ENCODE peak calls at places on chromosomes 5 and 9, in eight cellular contexts. M, J, D, I, R, U, Q and S are unnamed samples.

GRCh38 chr5:96595300-96596090 is 66.7 kb upstream of the CAST start:
- DNase-seq in J (no peak), U (no peak), Q (peak), R (no peak), I (no peak), D (peak), M (no peak), S (no peak)

GRCh38 chr5:154421868-154422267 is 23.9 kb upstream of the SAP30L start:
- DNase-seq in J (no peak), R (no peak), M (no peak), Q (peak), U (peak), D (no peak), I (no peak), S (no peak)

GRCh38 chr9:122370869-122371467 is at the start of gene PTGS1:
- DNase-seq in I (no peak), U (no peak), Q (peak), D (peak), M (no peak), R (peak), J (peak), S (no peak)

GRCh38 chr5:132388244-132389050 is 18.9 kb downstream of the SLC22A5 start:
- DNase-seq in R (no peak), M (peak), U (no peak), D (no peak), I (no peak), J (peak), Q (no peak), S (no peak)

GRCh38 chr9:115551396-115551795 is 433.4 kb upstream of the TNC start:
- DNase-seq in I (no peak), D (no peak), R (no peak), M (no peak), U (no peak), Q (no peak), J (no peak), S (no peak)

GRCh38 chr5:61277781-61278180 is 54.3 kb upstream of the ZSWIM6 start:
- DNase-seq in D (no peak), Q (no peak), U (no peak), J (no peak), M (no peak), I (no peak), R (no peak), S (no peak)

GRCh38 chr5:157670662-157671591 is at the start of gene C5orf52:
- DNase-seq in I (no peak), Q (peak), U (peak), R (no peak), D (peak), J (peak), M (peak), S (no peak)

GRCh38 chr5:156147948-156148285 is 179.0 kb upstream of the SGCD start:
- DNase-seq in J (no peak), R (no peak), Q (no peak), I (no peak), U (no peak), M (no peak), D (no peak), S (no peak)

GRCh38 chr9:133000842-133001241 is 22.3 kb downstream of the GFI1B start:
- DNase-seq in J (no peak), M (no peak), Q (no peak), R (peak), I (no peak), D (no peak), U (no peak), S (no peak)

GRCh38 chr5:171484460-171484899 is 65.0 kb downstream of the FGF18 start:
- DNase-seq in U (peak), I (peak), J (no peak), Q (peak), D (peak), R (no peak), M (peak), S (no peak)

GRCh38 chr9:20504930-20505329 is 117.4 kb downstream of the MLLT3 start:
- DNase-seq in R (no peak), D (no peak), Q (no peak), J (no peak), U (no peak), I (no peak), M (no peak), S (no peak)

GRCh38 chr9:77575785-77576184 is 72.3 kb downstream of the GNA14 start:
- DNase-seq in I (no peak), D (no peak), J (no peak), M (no peak), R (no peak), Q (no peak), U (no peak), S (peak)

GRCh38 chr5:52710310-52710971 is 77.3 kb upstream of the ITGA1 start:
- DNase-seq in R (no peak), D (no peak), M (no peak), I (no peak), Q (no peak), J (no peak), U (no peak), S (no peak)

GRCh38 chr5:103243665-103244064 is 14.9 kb upstream of the MACIR start:
- DNase-seq in J (no peak), Q (no peak), D (no peak), U (peak), M (no peak), I (no peak), R (no peak), S (no peak)

GRCh38 chr5:94217745-94218144 is 400.7 kb downstream of the KIAA0825 start:
- DNase-seq in U (no peak), I (no peak), R (no peak), D (no peak), M (no peak), J (no peak), Q (no peak), S (no peak)

GRCh38 chr5:158841918-158842317 is 257.8 kb downstream of the EBF1 start:
- DNase-seq in R (no peak), U (no peak), D (no peak), J (no peak), M (no peak), Q (no peak), I (no peak), S (no peak)

GRCh38 chr5:113806250-113806649 is 292.8 kb downstream of the YTHDC2 start:
- DNase-seq in R (no peak), J (no peak), Q (no peak), U (no peak), D (no peak), M (no peak), I (no peak), S (no peak)

GRCh38 chr5:27318701-27319100 is 280.3 kb upstream of the CDH9 start:
- DNase-seq in I (no peak), J (no peak), U (no peak), M (no peak), Q (no peak), R (no peak), D (no peak), S (no peak)

GRCh38 chr5:72369301-72370079 is 49.3 kb downstream of the PTCD2 start:
- DNase-seq in D (no peak), U (no peak), M (no peak), Q (no peak), I (no peak), J (no peak), R (no peak), S (no peak)

GRCh38 chr5:62134811-62135210 is 171.2 kb upstream of the KIF2A start:
- DNase-seq in D (no peak), I (no peak), R (no peak), Q (no peak), M (no peak), J (no peak), U (no peak), S (no peak)

GRCh38 chr5:144104086-144104485 is 66.4 kb downstream of the YIPF5 start:
- DNase-seq in I (no peak), R (no peak), Q (no peak), U (no peak), M (no peak), D (no peak), J (no peak), S (no peak)

GRCh38 chr5:10441992-10442435 is 335 bp downstream of the ROPN1L start:
- DNase-seq in J (no peak), M (peak), U (no peak), I (peak), R (no peak), D (no peak), Q (peak), S (no peak)
- TF ChIP-seq CTCF in J (no peak), M (no peak), U (no peak), I (no peak), R (no peak), D (no peak), Q (no peak), S (no peak)

GRCh38 chr9:130938652-130939404 is at the start of gene FIBCD1:
- DNase-seq in D (peak), R (no peak), U (no peak), J (no peak), I (no peak), Q (peak), M (no peak), S (peak)
- TF ChIP-seq CTCF in D (peak), R (peak), U (no peak), J (no peak), I (no peak), Q (peak), M (no peak), S (peak)

GRCh38 chr9:94655739-94656138 is 16.4 kb upstream of the FBP1 start:
- DNase-seq in M (no peak), R (no peak), J (no peak), D (no peak), I (no peak), Q (no peak), U (no peak), S (no peak)

GRCh38 chr9:94656190-94656589 is 16.9 kb upstream of the FBP1 start:
- DNase-seq in M (no peak), U (no peak), Q (peak), J (no peak), I (peak), D (peak), R (no peak), S (no peak)

GRCh38 chr9:94654165-94654894 is 15.0 kb upstream of the FBP1 start:
- DNase-seq in D (no peak), M (no peak), R (no peak), Q (no peak), U (no peak), J (no peak), I (no peak), S (no peak)

DNA sequence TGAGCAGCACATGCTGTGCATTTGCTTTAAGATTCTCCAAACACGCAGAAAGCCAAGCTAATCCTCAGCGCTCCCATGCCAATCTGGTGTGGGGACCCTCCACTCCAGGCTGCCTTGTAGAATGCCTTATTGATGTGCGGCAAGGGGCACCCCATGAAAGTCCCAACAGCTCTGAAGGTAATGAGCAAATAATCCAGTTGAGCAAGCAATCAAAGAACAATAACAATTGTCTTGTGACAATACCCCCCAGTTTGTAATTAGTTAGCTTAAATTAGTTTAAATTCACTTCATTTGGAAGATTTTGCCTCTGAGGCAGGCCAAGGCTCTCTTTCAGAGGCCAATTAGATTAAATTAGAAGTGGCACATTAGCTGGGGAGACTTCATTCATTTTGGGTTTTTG is 17.7 kb upstream of the FBP1 start:
- DNase-seq in U (no peak), Q (no peak), R (no peak), D (no peak), M (no peak), J (no peak), I (no peak), S (no peak)
- TF ChIP-seq CTCF in U (no peak), Q (no peak), R (no peak), D (no peak), M (no peak), J (no peak), I (no peak), S (no peak)

GRCh38 chr9:84317563-84317962 is 23.0 kb downstream of the SLC28A3 start:
- DNase-seq in R (no peak), J (no peak), Q (peak), I (no peak), U (no peak), D (no peak), M (no peak), S (no peak)
- TF ChIP-seq CTCF in R (no peak), J (no peak), Q (peak), I (no peak), U (peak), D (peak), M (no peak), S (no peak)

GRCh38 chr5:39020465-39020864 is 53.7 kb downstream of the RICTOR start:
- DNase-seq in D (no peak), J (no peak), Q (no peak), M (no peak), U (no peak), I (no peak), R (no peak), S (no peak)
- TF ChIP-seq CTCF in D (no peak), J (no peak), Q (no peak), M (no peak), U (no peak), I (no peak), R (no peak), S (no peak)

GRCh38 chr9:131590907-131591844 is 45.9 kb downstream of the PRRT1B start:
- DNase-seq in U (peak), I (peak), M (peak), R (peak), Q (peak), J (peak), D (peak), S (peak)
- TF ChIP-seq CTCF in U (peak), I (peak), M (peak), R (peak), Q (peak), J (peak), D (peak), S (peak)